ENCODE peak calls at places on chromosome 14, in eight cellular contexts. One of them, this sample, is unnamed.

GRCh38 chr14:55701638-55702037 is 121.6 kb downstream of the KTN1 start:
- DNase-seq in GOT3: no peak
- DNase-seq in activated T-cell treated with anti-CD3 and anti-CD28 coated beads for 24 hours: no peak
- DNase-seq in pancreas: no peak
- DNase-seq in HFF-Myc: no peak
- DNase-seq in stimulated activated CD8-positive, alpha-beta memory T cell treated with anti-CD3 and anti-CD28 coated beads, Interleukin-15, amount 100 ng/mL, for 1 hour: no peak
- DNase-seq in activated CD4-positive, alpha-beta T cell treated with anti-CD3 and anti-CD28 coated beads for 24 hours: no peak
- DNase-seq in GM13976: peak; percentile 44
- DNase-seq in this sample: no peak

GRCh38 chr14:94269156-94269555 is 23.9 kb downstream of the SERPINA10 start:
- DNase-seq in GOT3: no peak
- DNase-seq in activated T-cell treated with anti-CD3 and anti-CD28 coated beads for 24 hours: no peak
- DNase-seq in pancreas: no peak
- DNase-seq in HFF-Myc: no peak
- DNase-seq in stimulated activated CD8-positive, alpha-beta memory T cell treated with anti-CD3 and anti-CD28 coated beads, Interleukin-15, amount 100 ng/mL, for 1 hour: no peak
- DNase-seq in activated CD4-positive, alpha-beta T cell treated with anti-CD3 and anti-CD28 coated beads for 24 hours: no peak
- DNase-seq in GM13976: no peak
- DNase-seq in this sample: no peak

GRCh38 chr14:102507891-102508312 is 1.7 kb downstream of the ANKRD9 start:
- DNase-seq in GOT3: no peak
- DNase-seq in activated T-cell treated with anti-CD3 and anti-CD28 coated beads for 24 hours: no peak
- DNase-seq in pancreas: no peak
- DNase-seq in HFF-Myc: no peak
- DNase-seq in stimulated activated CD8-positive, alpha-beta memory T cell treated with anti-CD3 and anti-CD28 coated beads, Interleukin-15, amount 100 ng/mL, for 1 hour: no peak
- DNase-seq in activated CD4-positive, alpha-beta T cell treated with anti-CD3 and anti-CD28 coated beads for 24 hours: no peak
- DNase-seq in GM13976: no peak
- DNase-seq in this sample: no peak

GRCh38 chr14:40240456-40240855 is 808.2 kb upstream of the FBXO33 start:
- DNase-seq in GOT3: no peak
- DNase-seq in activated T-cell treated with anti-CD3 and anti-CD28 coated beads for 24 hours: no peak
- DNase-seq in pancreas: no peak
- DNase-seq in HFF-Myc: no peak
- DNase-seq in stimulated activated CD8-positive, alpha-beta memory T cell treated with anti-CD3 and anti-CD28 coated beads, Interleukin-15, amount 100 ng/mL, for 1 hour: no peak
- DNase-seq in activated CD4-positive, alpha-beta T cell treated with anti-CD3 and anti-CD28 coated beads for 24 hours: no peak
- DNase-seq in GM13976: no peak
- DNase-seq in this sample: no peak

GRCh38 chr14:59265808-59266207 is 77.3 kb downstream of the DAAM1 start:
- DNase-seq in GOT3: no peak
- DNase-seq in activated T-cell treated with anti-CD3 and anti-CD28 coated beads for 24 hours: no peak
- DNase-seq in pancreas: no peak
- DNase-seq in HFF-Myc: no peak
- DNase-seq in stimulated activated CD8-positive, alpha-beta memory T cell treated with anti-CD3 and anti-CD28 coated beads, Interleukin-15, amount 100 ng/mL, for 1 hour: no peak
- DNase-seq in activated CD4-positive, alpha-beta T cell treated with anti-CD3 and anti-CD28 coated beads for 24 hours: peak; percentile 8
- DNase-seq in GM13976: no peak
- DNase-seq in this sample: no peak

GRCh38 chr14:101709962-101710891 is 51.3 kb upstream of the PPP2R5C start:
- DNase-seq in GOT3: no peak
- DNase-seq in activated T-cell treated with anti-CD3 and anti-CD28 coated beads for 24 hours: no peak
- DNase-seq in pancreas: no peak
- DNase-seq in HFF-Myc: no peak
- DNase-seq in stimulated activated CD8-positive, alpha-beta memory T cell treated with anti-CD3 and anti-CD28 coated beads, Interleukin-15, amount 100 ng/mL, for 1 hour: no peak
- DNase-seq in activated CD4-positive, alpha-beta T cell treated with anti-CD3 and anti-CD28 coated beads for 24 hours: no peak
- DNase-seq in GM13976: no peak
- DNase-seq in this sample: no peak

GRCh38 chr14:68244272-68244975 is 424.8 kb downstream of the RAD51B start:
- DNase-seq in GOT3: no peak
- DNase-seq in activated T-cell treated with anti-CD3 and anti-CD28 coated beads for 24 hours: no peak
- DNase-seq in pancreas: no peak
- DNase-seq in HFF-Myc: no peak
- DNase-seq in stimulated activated CD8-positive, alpha-beta memory T cell treated with anti-CD3 and anti-CD28 coated beads, Interleukin-15, amount 100 ng/mL, for 1 hour: no peak
- DNase-seq in activated CD4-positive, alpha-beta T cell treated with anti-CD3 and anti-CD28 coated beads for 24 hours: no peak
- DNase-seq in GM13976: no peak
- DNase-seq in this sample: no peak

GRCh38 chr14:101627913-101628257 is 66.6 kb downstream of the DIO3 start:
- DNase-seq in GOT3: no peak
- DNase-seq in activated T-cell treated with anti-CD3 and anti-CD28 coated beads for 24 hours: no peak
- DNase-seq in pancreas: no peak
- DNase-seq in HFF-Myc: no peak
- DNase-seq in stimulated activated CD8-positive, alpha-beta memory T cell treated with anti-CD3 and anti-CD28 coated beads, Interleukin-15, amount 100 ng/mL, for 1 hour: no peak
- DNase-seq in activated CD4-positive, alpha-beta T cell treated with anti-CD3 and anti-CD28 coated beads for 24 hours: no peak
- DNase-seq in GM13976: no peak
- DNase-seq in this sample: no peak

GRCh38 chr14:64387232-64387737 is 868 bp upstream of the MTHFD1 start:
- DNase-seq in GOT3: no peak
- DNase-seq in activated T-cell treated with anti-CD3 and anti-CD28 coated beads for 24 hours: no peak
- DNase-seq in pancreas: no peak
- DNase-seq in HFF-Myc: no peak
- DNase-seq in stimulated activated CD8-positive, alpha-beta memory T cell treated with anti-CD3 and anti-CD28 coated beads, Interleukin-15, amount 100 ng/mL, for 1 hour: no peak
- DNase-seq in activated CD4-positive, alpha-beta T cell treated with anti-CD3 and anti-CD28 coated beads for 24 hours: no peak
- DNase-seq in GM13976: no peak
- DNase-seq in this sample: peak; percentile 9

GRCh38 chr14:50527970-50528369 is 4.4 kb downstream of the MAP4K5 start:
- DNase-seq in GOT3: no peak
- DNase-seq in activated T-cell treated with anti-CD3 and anti-CD28 coated beads for 24 hours: no peak
- DNase-seq in pancreas: no peak
- DNase-seq in HFF-Myc: no peak
- DNase-seq in stimulated activated CD8-positive, alpha-beta memory T cell treated with anti-CD3 and anti-CD28 coated beads, Interleukin-15, amount 100 ng/mL, for 1 hour: no peak
- DNase-seq in activated CD4-positive, alpha-beta T cell treated with anti-CD3 and anti-CD28 coated beads for 24 hours: no peak
- DNase-seq in GM13976: no peak
- DNase-seq in this sample: no peak

GRCh38 chr14:59185676-59186075 is 2.8 kb upstream of the DAAM1 start:
- DNase-seq in GOT3: no peak
- DNase-seq in activated T-cell treated with anti-CD3 and anti-CD28 coated beads for 24 hours: no peak
- DNase-seq in pancreas: no peak
- DNase-seq in HFF-Myc: no peak
- DNase-seq in stimulated activated CD8-positive, alpha-beta memory T cell treated with anti-CD3 and anti-CD28 coated beads, Interleukin-15, amount 100 ng/mL, for 1 hour: no peak
- DNase-seq in activated CD4-positive, alpha-beta T cell treated with anti-CD3 and anti-CD28 coated beads for 24 hours: no peak
- DNase-seq in GM13976: no peak
- DNase-seq in this sample: no peak

GRCh38 chr14:103558071-103558882 is 4.2 kb downstream of the BAG5 start:
- DNase-seq in GOT3: no peak
- DNase-seq in activated T-cell treated with anti-CD3 and anti-CD28 coated beads for 24 hours: no peak
- DNase-seq in pancreas: no peak
- DNase-seq in HFF-Myc: no peak
- DNase-seq in stimulated activated CD8-positive, alpha-beta memory T cell treated with anti-CD3 and anti-CD28 coated beads, Interleukin-15, amount 100 ng/mL, for 1 hour: no peak
- DNase-seq in activated CD4-positive, alpha-beta T cell treated with anti-CD3 and anti-CD28 coated beads for 24 hours: no peak
- DNase-seq in GM13976: no peak
- DNase-seq in this sample: no peak

GRCh38 chr14:49959822-49960408 is 67.0 kb downstream of the ARF6 start:
- DNase-seq in GOT3: no peak
- DNase-seq in activated T-cell treated with anti-CD3 and anti-CD28 coated beads for 24 hours: no peak
- DNase-seq in pancreas: no peak
- DNase-seq in HFF-Myc: no peak
- DNase-seq in stimulated activated CD8-positive, alpha-beta memory T cell treated with anti-CD3 and anti-CD28 coated beads, Interleukin-15, amount 100 ng/mL, for 1 hour: no peak
- DNase-seq in activated CD4-positive, alpha-beta T cell treated with anti-CD3 and anti-CD28 coated beads for 24 hours: no peak
- DNase-seq in GM13976: peak; percentile 47
- DNase-seq in this sample: no peak

GRCh38 chr14:105317546-105317945 is 3.0 kb downstream of the PACS2 start:
- DNase-seq in GOT3: no peak
- DNase-seq in activated T-cell treated with anti-CD3 and anti-CD28 coated beads for 24 hours: no peak
- DNase-seq in pancreas: peak; percentile 24
- DNase-seq in HFF-Myc: no peak
- DNase-seq in stimulated activated CD8-positive, alpha-beta memory T cell treated with anti-CD3 and anti-CD28 coated beads, Interleukin-15, amount 100 ng/mL, for 1 hour: no peak
- DNase-seq in activated CD4-positive, alpha-beta T cell treated with anti-CD3 and anti-CD28 coated beads for 24 hours: no peak
- DNase-seq in GM13976: no peak
- DNase-seq in this sample: peak; percentile 17

GRCh38 chr14:30385925-30386324 is 173.0 kb upstream of the G2E3 start:
- DNase-seq in GOT3: no peak
- DNase-seq in activated T-cell treated with anti-CD3 and anti-CD28 coated beads for 24 hours: no peak
- DNase-seq in pancreas: no peak
- DNase-seq in HFF-Myc: no peak
- DNase-seq in stimulated activated CD8-positive, alpha-beta memory T cell treated with anti-CD3 and anti-CD28 coated beads, Interleukin-15, amount 100 ng/mL, for 1 hour: no peak
- DNase-seq in activated CD4-positive, alpha-beta T cell treated with anti-CD3 and anti-CD28 coated beads for 24 hours: no peak
- DNase-seq in GM13976: no peak
- DNase-seq in this sample: no peak

GRCh38 chr14:55702501-55702900 is 122.5 kb downstream of the KTN1 start:
- DNase-seq in GOT3: no peak
- DNase-seq in activated T-cell treated with anti-CD3 and anti-CD28 coated beads for 24 hours: no peak
- DNase-seq in pancreas: no peak
- DNase-seq in HFF-Myc: no peak
- DNase-seq in stimulated activated CD8-positive, alpha-beta memory T cell treated with anti-CD3 and anti-CD28 coated beads, Interleukin-15, amount 100 ng/mL, for 1 hour: no peak
- DNase-seq in activated CD4-positive, alpha-beta T cell treated with anti-CD3 and anti-CD28 coated beads for 24 hours: no peak
- DNase-seq in GM13976: no peak
- DNase-seq in this sample: no peak

GRCh38 chr14:91835197-91835919 is 32.0 kb downstream of the TC2N start:
- DNase-seq in GOT3: no peak
- DNase-seq in activated T-cell treated with anti-CD3 and anti-CD28 coated beads for 24 hours: no peak
- DNase-seq in pancreas: no peak
- DNase-seq in HFF-Myc: no peak
- DNase-seq in stimulated activated CD8-positive, alpha-beta memory T cell treated with anti-CD3 and anti-CD28 coated beads, Interleukin-15, amount 100 ng/mL, for 1 hour: no peak
- DNase-seq in activated CD4-positive, alpha-beta T cell treated with anti-CD3 and anti-CD28 coated beads for 24 hours: no peak
- DNase-seq in GM13976: no peak
- DNase-seq in this sample: no peak

GRCh38 chr14:21668377-21668776 is 5.2 kb downstream of the OR4E1 start:
- DNase-seq in GOT3: no peak
- DNase-seq in activated T-cell treated with anti-CD3 and anti-CD28 coated beads for 24 hours: no peak
- DNase-seq in pancreas: no peak
- DNase-seq in HFF-Myc: no peak
- DNase-seq in stimulated activated CD8-positive, alpha-beta memory T cell treated with anti-CD3 and anti-CD28 coated beads, Interleukin-15, amount 100 ng/mL, for 1 hour: no peak
- DNase-seq in activated CD4-positive, alpha-beta T cell treated with anti-CD3 and anti-CD28 coated beads for 24 hours: no peak
- DNase-seq in GM13976: no peak
- DNase-seq in this sample: no peak

GRCh38 chr14:71373773-71374172 is 466.5 kb downstream of the PCNX1 start:
- DNase-seq in GOT3: no peak
- DNase-seq in activated T-cell treated with anti-CD3 and anti-CD28 coated beads for 24 hours: no peak
- DNase-seq in pancreas: no peak
- DNase-seq in HFF-Myc: no peak
- DNase-seq in stimulated activated CD8-positive, alpha-beta memory T cell treated with anti-CD3 and anti-CD28 coated beads, Interleukin-15, amount 100 ng/mL, for 1 hour: no peak
- DNase-seq in activated CD4-positive, alpha-beta T cell treated with anti-CD3 and anti-CD28 coated beads for 24 hours: no peak
- DNase-seq in GM13976: no peak
- DNase-seq in this sample: no peak

GRCh38 chr14:74747237-74747636 is 15.9 kb upstream of the YLPM1 start:
- DNase-seq in GOT3: no peak
- DNase-seq in activated T-cell treated with anti-CD3 and anti-CD28 coated beads for 24 hours: no peak
- DNase-seq in pancreas: no peak
- DNase-seq in HFF-Myc: no peak
- DNase-seq in stimulated activated CD8-positive, alpha-beta memory T cell treated with anti-CD3 and anti-CD28 coated beads, Interleukin-15, amount 100 ng/mL, for 1 hour: no peak
- DNase-seq in activated CD4-positive, alpha-beta T cell treated with anti-CD3 and anti-CD28 coated beads for 24 hours: no peak
- DNase-seq in GM13976: no peak
- DNase-seq in this sample: no peak

GRCh38 chr14:90645842-90646443 is 170.3 kb downstream of the TTC7B start:
- DNase-seq in GOT3: no peak
- DNase-seq in activated T-cell treated with anti-CD3 and anti-CD28 coated beads for 24 hours: no peak
- DNase-seq in pancreas: no peak
- DNase-seq in HFF-Myc: no peak
- DNase-seq in stimulated activated CD8-positive, alpha-beta memory T cell treated with anti-CD3 and anti-CD28 coated beads, Interleukin-15, amount 100 ng/mL, for 1 hour: no peak
- DNase-seq in activated CD4-positive, alpha-beta T cell treated with anti-CD3 and anti-CD28 coated beads for 24 hours: no peak
- DNase-seq in GM13976: no peak
- DNase-seq in this sample: no peak